ENCODE peak calls at places on chromosome 18, in four cellular contexts. One of them, this sample, is unnamed.
A peak's percentile ranks its signal among the peaks of the same experiment; 100 is the strongest.

GRCh38 chr18:43893001-43893637 is 615.8 kb upstream of the SYT4 start:
- DNase-seq in endothelial cell of umbilical vein: peak; percentile 91
- DNase-seq in KBM-7: no peak
- DNase-seq in uterus: no peak
- DNase-seq in this sample: no peak

GRCh38 chr18:49652841-49653240 is 91.0 kb downstream of the LIPG start:
- DNase-seq in endothelial cell of umbilical vein: peak; percentile 35
- DNase-seq in KBM-7: no peak
- DNase-seq in uterus: no peak
- DNase-seq in this sample: no peak

GRCh38 chr18:74609535-74609934 is 11.9 kb downstream of the ZNF407 start:
- DNase-seq in endothelial cell of umbilical vein: no peak
- DNase-seq in KBM-7: no peak
- DNase-seq in uterus: no peak
- DNase-seq in this sample: no peak

GRCh38 chr18:46239549-46239948 is 135.4 kb downstream of the HAUS1 start:
- DNase-seq in endothelial cell of umbilical vein: no peak
- DNase-seq in KBM-7: no peak
- DNase-seq in uterus: no peak
- DNase-seq in this sample: no peak

GRCh38 chr18:32324173-32324572 is 134.3 kb downstream of the MEP1B start:
- DNase-seq in endothelial cell of umbilical vein: no peak
- DNase-seq in KBM-7: no peak
- DNase-seq in uterus: peak; percentile 52
- DNase-seq in this sample: no peak

GRCh38 chr18:27931563-27931962 is 245.4 kb downstream of the CDH2 start:
- DNase-seq in endothelial cell of umbilical vein: no peak
- DNase-seq in KBM-7: no peak
- DNase-seq in uterus: no peak
- DNase-seq in this sample: no peak

GRCh38 chr18:23617412-23618009 is 31.2 kb upstream of the NPC1 start:
- DNase-seq in endothelial cell of umbilical vein: no peak
- DNase-seq in KBM-7: no peak
- DNase-seq in uterus: no peak
- DNase-seq in this sample: no peak

GRCh38 chr18:25076980-25077780 is 274.8 kb downstream of the ZNF521 start:
- DNase-seq in endothelial cell of umbilical vein: peak; percentile 55
- DNase-seq in KBM-7: no peak
- DNase-seq in uterus: no peak
- DNase-seq in this sample: no peak

GRCh38 chr18:57854726-57855125 is 51.6 kb upstream of the ATP8B1 start:
- DNase-seq in endothelial cell of umbilical vein: no peak
- DNase-seq in KBM-7: no peak
- DNase-seq in uterus: no peak
- DNase-seq in this sample: no peak